ENCODE peak calls at places on chromosomes 12 and 14, in five cellular contexts. D is H1, Y is mesenchymal stem cell, S is IMR-90, Z is trophoblast cell. J is an unnamed sample. For H3K36me3, the result is how much of the 10 kb centered on the place peaks cover.

GRCh38 chr12:115042341-115042740 is 358.4 kb upstream of the TBX3 start:
- DNase-seq in D (no peak), Z (no peak), Y (no peak), S (peak), J (no peak)

GRCh38 chr12:65568517-65568916 is 255.8 kb upstream of the HMGA2 start:
- DNase-seq in D (no peak), Y (no peak), S (peak), Z (no peak), J (no peak)

GRCh38 chr12:97308576-97309198 is 153.9 kb upstream of the RMST start:
- DNase-seq in Z (peak), Y (peak), S (peak), D (no peak), J (peak)

GRCh38 chr12:110316861-110317260 is 35.8 kb downstream of the ATP2A2 start:
- DNase-seq in Z (peak), S (peak), D (no peak), Y (peak), J (no peak)

GRCh38 chr14:51462182-51462581 is 189.5 kb upstream of the FRMD6 start:
- DNase-seq in Y (no peak), S (no peak), D (no peak), Z (no peak), J (no peak)

GRCh38 chr12:6451348-6452244 is at the start of gene TAPBPL:
- DNase-seq in D (peak), Z (peak), Y (peak), S (peak), J (no peak)

GRCh38 chr12:132145334-132145733 is 1.1 kb downstream of the NOC4L start:
- DNase-seq in Y (no peak), D (no peak), Z (no peak), S (no peak), J (no peak)

GRCh38 chr14:31560759-31561154 is 447 bp upstream of the NUBPL start:
- DNase-seq in S (no peak), Y (peak), D (no peak), Z (no peak), J (no peak)

GRCh38 chr12:109523071-109523470 is 45.6 kb downstream of the UBE3B start:
- DNase-seq in Z (no peak), Y (no peak), S (no peak), D (no peak), J (no peak)

GRCh38 chr14:61281186-61281676 is at the start of gene TMEM30B:
- DNase-seq in Z (peak), S (no peak), D (peak), Y (no peak), J (no peak)

GRCh38 chr12:65327207-65328076 is 49.0 kb downstream of the MSRB3 start:
- DNase-seq in D (no peak), Y (peak), S (peak), Z (no peak), J (no peak)

GRCh38 chr12:68932123-68932700 is 759 bp downstream of the CPM start:
- DNase-seq in S (no peak), Z (no peak), D (no peak), Y (no peak), J (peak)

GRCh38 chr14:67270354-67270753 is 29.1 kb downstream of the PALS1 start:
- DNase-seq in Y (peak), S (peak), D (no peak), Z (no peak), J (no peak)

GRCh38 chr14:67268456-67269115 is 27.4 kb downstream of the PALS1 start:
- DNase-seq in Z (peak), Y (peak), S (peak), D (peak), J (peak)

GRCh38 chr14:67270933-67271332 is 29.7 kb downstream of the PALS1 start:
- DNase-seq in D (no peak), Y (no peak), S (no peak), Z (no peak), J (no peak)

GRCh38 chr14:67267929-67268328 is 26.7 kb downstream of the PALS1 start:
- DNase-seq in Z (no peak), D (no peak), S (no peak), Y (no peak), J (no peak)

GRCh38 chr14:67269338-67270060 is 28.3 kb downstream of the PALS1 start:
- DNase-seq in S (peak), Y (peak), Z (peak), D (no peak), J (peak)
- H3K4ac ChIP-seq in S (no peak), Y (no peak), Z (no peak), D (no peak), J (no peak)

DNA sequence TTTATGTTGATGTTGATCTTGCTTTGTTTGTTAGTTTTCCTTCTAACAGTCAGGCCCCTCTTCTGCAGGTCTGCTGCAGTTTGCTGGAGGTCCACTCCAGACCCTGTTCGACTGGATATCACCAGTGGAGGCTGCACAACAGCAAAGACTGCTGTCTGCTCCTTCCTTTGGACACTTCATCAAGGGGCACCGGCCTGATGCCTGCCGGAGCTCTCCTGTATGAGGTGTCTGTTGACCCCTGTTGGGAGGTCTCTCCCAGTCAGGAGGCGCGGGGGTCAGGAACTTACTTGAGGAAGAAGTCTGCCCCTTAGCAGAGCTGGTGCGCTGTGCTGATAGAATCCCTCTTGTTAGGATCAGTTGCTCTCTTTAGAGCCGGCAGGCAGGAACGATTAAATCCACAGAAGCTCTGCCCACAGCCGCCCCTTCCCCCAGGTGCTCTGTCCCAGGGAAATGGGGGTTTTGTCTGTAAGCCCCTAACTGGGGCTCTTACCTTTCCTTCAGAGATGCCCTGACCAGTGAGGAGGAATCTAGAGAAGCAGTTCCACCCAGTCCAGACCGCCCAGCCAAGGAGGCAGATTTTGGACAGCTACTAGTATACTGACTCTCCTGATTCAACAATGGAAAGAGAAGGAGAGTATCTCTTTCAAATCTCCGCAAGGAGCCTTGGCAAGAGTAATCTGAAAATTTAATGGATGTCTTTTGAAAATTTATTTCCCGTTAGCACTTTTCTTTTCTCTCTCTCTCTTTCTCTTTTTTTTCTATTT is 25.2 kb downstream of the MIA2 start:
- DNase-seq in Y (no peak), Z (no peak), D (no peak), S (no peak), J (no peak)
- H2AFZ ChIP-seq in Y (no peak), Z (no peak), D (no peak), S (no peak), J (no peak)

DNA sequence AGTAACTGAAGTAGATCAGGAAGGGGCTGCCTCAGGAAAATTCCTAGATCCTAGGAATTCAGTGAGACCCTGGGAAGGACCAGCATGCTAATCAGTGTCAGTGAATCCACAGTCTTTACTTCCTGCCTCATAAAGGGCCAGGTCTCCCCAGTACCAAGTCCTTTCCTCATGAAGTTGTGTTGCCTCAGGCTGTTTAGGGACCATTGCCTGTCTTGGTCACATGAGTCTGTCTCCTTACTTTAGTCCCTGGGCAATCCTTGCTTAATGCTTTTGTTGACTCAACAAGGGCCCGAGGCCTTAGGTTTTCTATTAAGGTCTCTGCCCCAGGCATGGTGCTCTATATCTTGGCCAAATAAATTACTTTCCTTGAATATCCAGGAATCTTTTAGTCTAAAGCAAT is 16.1 kb upstream of the ATF1 start:
- DNase-seq in Y (peak), S (no peak), D (no peak), Z (peak), J (no peak)
- H3K36me3 ChIP-seq in Y (under half), S (under half), D (under half), Z (under half), J (half or more)

GRCh38 chr12:32032205-32032810 is 73.1 kb downstream of the RESF1 start:
- DNase-seq in Z (no peak), D (no peak), S (peak), Y (peak), J (no peak)
- H3K4ac ChIP-seq in Z (no peak), D (no peak), S (no peak), Y (no peak), J (no peak)

GRCh38 chr12:46516933-46517578 is 144.5 kb upstream of the SLC38A2 start:
- DNase-seq in D (no peak), S (no peak), Z (no peak), Y (no peak), J (no peak)
- H2AFZ ChIP-seq in D (no peak), S (no peak), Z (no peak), Y (no peak), J (no peak)

DNA sequence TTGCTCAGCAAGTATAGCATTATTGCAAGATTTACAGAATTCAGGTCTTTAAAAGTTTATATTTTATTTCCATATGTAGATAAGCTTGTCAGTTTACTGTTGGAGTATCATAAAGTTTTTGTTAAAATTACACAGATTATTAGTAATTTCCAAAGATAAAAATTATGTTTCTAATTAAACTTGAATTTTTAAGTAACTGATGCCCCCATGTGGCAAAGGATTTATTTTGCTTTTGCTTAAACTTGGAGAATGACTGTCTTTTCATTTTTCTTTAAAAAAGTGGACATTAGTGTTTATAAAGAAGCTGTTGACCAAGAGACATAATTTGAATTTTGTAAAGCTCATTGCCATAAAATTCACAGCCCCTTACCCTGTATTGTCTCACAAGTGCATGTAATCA is 45.8 kb downstream of the ETNK1 start:
- DNase-seq in D (no peak), S (peak), Z (no peak), Y (no peak), J (no peak)
- H3K36me3 ChIP-seq in D (under half), S (under half), Z (under half), Y (under half), J (half or more)

GRCh38 chr14:68571928-68572525 is 220.8 kb downstream of the ZFP36L1 start:
- DNase-seq in Y (no peak), Z (no peak), D (no peak), S (no peak), J (no peak)

GRCh38 chr14:68573126-68573525 is 219.7 kb downstream of the ZFP36L1 start:
- DNase-seq in D (no peak), S (no peak), Y (no peak), Z (no peak), J (no peak)

GRCh38 chr14:68569970-68570409 is 222.9 kb downstream of the ZFP36L1 start:
- DNase-seq in Y (no peak), D (no peak), Z (no peak), S (no peak), J (no peak)

GRCh38 chr14:68569546-68569908 is 223.3 kb downstream of the ZFP36L1 start:
- DNase-seq in D (no peak), S (no peak), Y (no peak), Z (no peak), J (no peak)

DNA sequence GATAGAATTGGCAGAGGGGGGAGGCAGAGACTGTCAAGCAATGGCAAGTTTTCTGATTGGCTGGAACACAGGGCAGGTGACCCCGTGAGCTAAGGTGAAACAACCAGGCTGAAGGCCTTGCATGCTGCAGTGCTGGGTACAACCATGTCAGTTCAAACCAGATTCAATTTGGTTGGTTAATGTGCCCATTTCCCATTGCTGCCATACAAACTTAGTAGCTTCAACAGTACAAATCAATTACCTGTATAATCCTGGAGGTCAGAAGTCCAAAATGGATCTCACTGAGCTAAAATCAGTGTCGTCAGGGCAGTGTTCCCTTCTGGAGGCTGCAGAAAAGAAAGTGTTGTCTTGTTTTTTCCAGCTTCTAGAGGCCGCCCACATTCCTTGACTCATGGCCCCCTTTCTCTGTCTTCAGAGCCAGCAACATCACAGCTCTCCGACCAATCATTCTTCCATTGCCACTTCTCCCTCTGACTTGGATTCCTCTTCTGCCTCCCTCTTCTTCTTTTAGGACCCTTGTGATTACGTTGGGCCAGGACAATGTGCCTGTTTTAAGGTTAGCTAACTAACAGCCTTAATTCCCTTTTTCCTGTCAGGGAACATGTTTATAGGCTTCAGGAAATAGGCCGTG is 221.7 kb downstream of the ZFP36L1 start:
- DNase-seq in D (no peak), Z (no peak), S (no peak), Y (no peak), J (no peak)
- H3K4ac ChIP-seq in D (no peak), Z (no peak), S (peak), Y (peak), J (no peak)

GRCh38 chr12:89082354-89082753 is 269.9 kb downstream of the DUSP6 start:
- DNase-seq in Z (no peak), S (peak), D (no peak), Y (no peak), J (no peak)
- H2AFZ ChIP-seq in Z (no peak), S (peak), D (no peak), Y (no peak), J (peak)

GRCh38 chr14:92160619-92161018 is 38.9 kb downstream of the CPSF2 start:
- DNase-seq in Z (no peak), S (peak), D (no peak), Y (peak), J (no peak)

GRCh38 chr14:92161521-92161920 is 39.8 kb downstream of the CPSF2 start:
- DNase-seq in D (no peak), Y (no peak), S (no peak), Z (no peak), J (no peak)

DNA sequence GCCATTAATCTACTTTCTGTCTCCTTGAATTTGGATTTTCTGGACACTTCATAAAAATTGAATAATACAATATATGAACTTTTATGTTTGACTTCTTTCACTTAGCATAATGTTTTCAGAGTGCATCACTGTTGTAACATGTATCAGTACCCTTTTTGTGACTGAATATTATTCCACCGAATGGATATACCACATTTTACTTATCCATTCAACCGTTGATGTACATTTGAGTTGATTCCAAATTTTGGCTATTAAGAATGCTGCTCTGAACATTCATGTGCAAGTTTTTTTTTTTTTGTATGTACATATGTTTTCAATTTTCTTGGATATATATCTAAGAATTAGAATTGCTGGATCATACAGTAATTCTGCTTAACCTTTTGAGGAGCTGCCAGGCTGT is 43.2 kb downstream of the CPSF2 start:
- DNase-seq in Y (no peak), Z (no peak), D (no peak), S (no peak), J (no peak)
- H3K36me3 ChIP-seq in Y (under half), Z (under half), D (under half), S (under half), J (under half)